ENCODE peak calls at places on chromosome 12, in nine cellular contexts. Y, F, R, X, N, W, Z, G and H are unnamed samples.

GRCh38 chr12:47636908-47637780 is 68.7 kb downstream of the RPAP3 start:
- DNase-seq in Y (no peak), F (peak), R (no peak), X (peak), N (peak), W (no peak), Z (no peak), G (no peak), H (peak)

GRCh38 chr12:131242741-131243496 is 289.2 kb downstream of the ADGRD1 start:
- DNase-seq in Y (no peak), F (no peak), R (no peak), X (peak), N (no peak), W (no peak), Z (peak), G (no peak), H (no peak)

GRCh38 chr12:72836184-72836583 is 564.0 kb downstream of the TRHDE start:
- DNase-seq in Y (no peak), F (no peak), R (no peak), X (no peak), N (no peak), W (no peak), Z (no peak), G (no peak), H (no peak)

GRCh38 chr12:128021561-128021960 is 245.4 kb upstream of the TMEM132C start:
- DNase-seq in Y (no peak), F (no peak), R (no peak), X (no peak), N (no peak), W (no peak), Z (no peak), G (no peak), H (no peak)

GRCh38 chr12:131843527-131843926 is 15.3 kb downstream of the MMP17 start:
- DNase-seq in Y (no peak), F (no peak), R (no peak), X (no peak), N (no peak), W (no peak), Z (no peak), G (no peak), H (no peak)

GRCh38 chr12:14774944-14775651 is 28.2 kb downstream of the WBP11 start:
- DNase-seq in Y (peak), F (peak), R (no peak), X (peak), N (peak), W (peak), Z (no peak), G (peak), H (peak)

GRCh38 chr12:124705545-124706138 is 138.2 kb upstream of the NCOR2 start:
- DNase-seq in Y (no peak), F (no peak), R (no peak), X (no peak), N (no peak), W (no peak), Z (no peak), G (no peak), H (no peak)

GRCh38 chr12:94570161-94570560 is 80.2 kb downstream of the TMCC3 start:
- DNase-seq in Y (peak), F (peak), R (no peak), X (peak), N (no peak), W (no peak), Z (no peak), G (no peak), H (no peak)

GRCh38 chr12:64403708-64404469 is at the start of gene XPOT:
- DNase-seq in Y (peak), F (peak), R (peak), X (peak), N (peak), W (peak), Z (peak), G (peak), H (peak)

GRCh38 chr12:90569685-90570084 is 385.3 kb downstream of the CCER1 start:
- DNase-seq in Y (no peak), F (no peak), R (no peak), X (no peak), N (no peak), W (no peak), Z (no peak), G (no peak), H (no peak)

GRCh38 chr12:126831115-126831514 is 1435.9 kb upstream of the TMEM132C start:
- DNase-seq in Y (no peak), F (no peak), R (no peak), X (no peak), N (no peak), W (no peak), Z (no peak), G (no peak), H (no peak)

GRCh38 chr12:93879476-93880376 is 202.6 kb downstream of the CRADD start:
- DNase-seq in Y (peak), F (peak), R (peak), X (no peak), N (no peak), W (no peak), Z (no peak), G (no peak), H (no peak)

GRCh38 chr12:70402597-70402996 is 36.5 kb downstream of the KCNMB4 start:
- DNase-seq in Y (no peak), F (peak), R (no peak), X (peak), N (no peak), W (no peak), Z (no peak), G (no peak), H (no peak)

GRCh38 chr12:68364893-68365725 is 32.9 kb upstream of the MDM1 start:
- DNase-seq in Y (peak), F (peak), R (peak), X (peak), N (peak), W (peak), Z (peak), G (peak), H (peak)
- H3K4me3 ChIP-seq in Y (peak), F (peak), R (peak), X (no peak), N (peak), W (peak), Z (peak), G (peak), H (peak)

DNA sequence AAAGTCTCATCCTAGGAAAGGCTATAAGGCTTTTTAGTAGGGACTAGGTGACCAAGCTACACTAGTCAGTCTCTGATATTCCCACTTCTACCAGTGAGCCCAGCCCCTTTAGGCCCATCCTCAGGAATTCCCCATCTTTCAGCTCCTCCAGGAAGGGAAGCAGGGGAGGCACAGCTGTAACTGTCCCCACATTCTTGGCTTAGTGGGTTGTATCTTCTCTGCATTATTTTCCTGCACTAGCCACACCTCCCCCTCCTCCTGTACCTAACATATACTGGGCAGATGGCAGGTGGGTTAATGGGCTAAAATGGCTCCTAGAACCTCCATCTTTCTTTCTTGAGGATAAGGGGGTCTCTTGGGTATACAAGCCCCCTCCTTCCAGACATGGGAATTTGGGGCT is 439 bp upstream of the CYP27B1 start:
- DNase-seq in Y (no peak), F (no peak), R (no peak), X (no peak), N (no peak), W (no peak), Z (no peak), G (no peak), H (no peak)
- H3K4me3 ChIP-seq in Y (no peak), F (no peak), R (no peak), X (peak), N (no peak), W (no peak), Z (no peak), G (no peak), H (no peak)

DNA sequence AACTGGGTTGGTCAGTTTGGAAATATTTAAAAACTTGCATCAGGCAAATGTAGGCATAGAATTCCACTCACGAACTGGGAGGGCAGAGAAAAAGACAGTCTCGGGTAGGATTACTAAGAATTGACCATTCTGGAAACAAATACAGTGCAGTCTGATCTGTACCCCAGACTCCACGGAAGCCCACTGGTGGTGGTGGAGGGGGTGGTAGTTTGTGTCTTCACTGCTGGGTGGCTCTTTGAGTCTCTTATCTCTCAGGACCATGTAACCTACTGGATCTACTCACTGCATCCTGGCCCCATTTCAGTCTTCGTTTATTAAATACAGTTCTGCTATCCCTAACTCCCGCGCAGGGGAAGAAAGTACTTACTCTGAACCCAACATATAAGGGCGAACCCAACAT is 1.8 kb downstream of the SLC2A3 start:
- DNase-seq in Y (no peak), F (no peak), R (no peak), X (no peak), N (no peak), W (no peak), Z (peak), G (no peak), H (no peak)
- H3K4me3 ChIP-seq in Y (peak), F (peak), R (peak), X (no peak), N (peak), W (peak), Z (peak), G (peak), H (peak)

DNA sequence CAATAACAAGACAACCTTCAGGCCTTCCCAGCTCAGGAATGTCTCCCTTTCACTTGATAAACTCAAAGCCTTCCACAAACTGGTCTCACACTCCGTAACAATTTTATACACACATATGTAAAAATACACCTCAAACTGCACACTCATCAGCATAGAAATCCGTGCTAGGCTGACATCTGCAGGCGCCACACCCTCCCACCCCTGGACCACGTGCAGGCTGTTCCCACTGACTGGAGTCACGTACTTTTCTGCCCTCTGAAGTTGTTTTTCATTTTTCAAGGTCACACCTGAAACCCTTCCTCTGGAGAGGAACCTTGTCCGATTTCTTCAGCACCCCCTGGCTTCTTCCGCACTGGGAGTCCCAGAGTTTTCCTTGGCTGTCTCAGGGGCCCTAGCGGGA is 27.6 kb downstream of the FBXO21 start:
- DNase-seq in Y (no peak), F (no peak), R (no peak), X (no peak), N (no peak), W (no peak), Z (no peak), G (no peak), H (no peak)
- H3K4me3 ChIP-seq in Y (no peak), F (no peak), R (no peak), X (no peak), N (no peak), W (no peak), Z (no peak), G (no peak), H (no peak)

DNA sequence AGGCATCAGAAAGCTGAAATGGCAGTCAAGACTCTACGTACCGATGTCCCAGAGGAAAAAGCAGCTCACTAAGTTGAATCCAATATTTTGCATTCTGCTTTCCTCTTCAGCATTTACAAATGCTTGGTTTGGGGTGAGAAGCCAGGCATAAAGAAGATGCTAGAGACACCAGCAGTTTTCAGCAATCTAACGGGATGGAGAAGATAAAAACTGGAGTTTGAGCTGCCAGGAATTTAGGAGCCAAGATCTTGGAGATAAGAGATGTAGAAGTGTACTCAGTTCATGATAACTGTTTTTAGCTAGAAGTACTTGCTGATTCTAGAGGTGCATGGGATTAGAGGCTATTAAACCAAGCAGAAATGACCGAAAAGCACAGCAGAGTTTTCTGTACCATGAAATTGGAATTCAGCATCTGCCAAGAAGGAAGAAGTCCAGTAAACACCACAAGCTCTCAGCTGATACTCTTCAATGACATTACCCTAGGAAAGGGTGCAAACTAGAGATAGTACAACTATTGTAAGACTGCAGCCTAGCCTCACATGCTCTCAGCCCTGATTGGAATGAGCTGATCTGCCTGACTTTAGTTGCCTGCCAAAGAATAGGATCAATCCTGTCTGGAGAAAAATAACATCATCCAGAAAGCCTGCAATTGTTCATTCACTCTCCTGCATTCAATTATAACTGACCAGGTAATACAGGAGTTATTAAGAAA is 7.4 kb upstream of the ALDH1L2 start:
- DNase-seq in Y (no peak), F (no peak), R (no peak), X (no peak), N (no peak), W (no peak), Z (no peak), G (no peak), H (no peak)
- H3K4me3 ChIP-seq in Y (no peak), F (no peak), R (no peak), X (peak), N (no peak), W (no peak), Z (no peak), G (no peak), H (no peak)

DNA sequence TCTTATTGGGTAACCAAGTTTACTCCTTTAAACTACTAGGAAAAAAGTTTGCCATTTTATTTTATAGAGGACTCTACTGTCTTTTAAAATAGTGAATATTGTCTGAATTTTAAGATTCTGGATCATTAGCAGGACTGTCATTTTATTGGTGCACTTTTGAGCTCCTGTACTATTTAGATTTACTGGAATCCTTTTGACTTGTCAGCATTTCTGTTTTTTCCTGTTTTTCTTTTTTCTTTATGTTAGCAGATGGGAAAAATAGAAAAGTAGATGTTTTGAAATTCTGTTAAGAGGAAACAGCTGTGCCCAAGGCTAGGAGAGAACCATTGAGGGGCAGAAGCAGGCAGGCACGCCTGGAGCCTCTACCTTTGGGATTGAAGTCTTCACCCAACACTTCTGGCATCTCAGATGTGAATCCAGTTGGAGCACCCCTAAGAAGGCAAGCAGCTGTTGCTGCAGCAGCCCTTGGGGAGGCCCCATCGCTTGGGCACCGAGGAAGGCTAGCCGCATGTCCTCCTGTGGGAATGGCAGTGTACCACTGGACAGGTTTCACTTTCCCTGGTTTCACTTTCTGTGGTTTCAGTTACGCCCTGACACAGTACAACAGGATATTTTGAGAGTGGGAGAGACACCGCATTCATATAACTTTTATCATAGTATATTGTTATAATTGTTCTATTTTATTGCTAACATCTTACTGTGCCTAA is 11.5 kb downstream of the RIMKLB start:
- DNase-seq in Y (no peak), F (no peak), R (no peak), X (no peak), N (no peak), W (no peak), Z (no peak), G (no peak), H (no peak)
- H3K4me3 ChIP-seq in Y (no peak), F (no peak), R (no peak), X (no peak), N (no peak), W (peak), Z (no peak), G (peak), H (no peak)

DNA sequence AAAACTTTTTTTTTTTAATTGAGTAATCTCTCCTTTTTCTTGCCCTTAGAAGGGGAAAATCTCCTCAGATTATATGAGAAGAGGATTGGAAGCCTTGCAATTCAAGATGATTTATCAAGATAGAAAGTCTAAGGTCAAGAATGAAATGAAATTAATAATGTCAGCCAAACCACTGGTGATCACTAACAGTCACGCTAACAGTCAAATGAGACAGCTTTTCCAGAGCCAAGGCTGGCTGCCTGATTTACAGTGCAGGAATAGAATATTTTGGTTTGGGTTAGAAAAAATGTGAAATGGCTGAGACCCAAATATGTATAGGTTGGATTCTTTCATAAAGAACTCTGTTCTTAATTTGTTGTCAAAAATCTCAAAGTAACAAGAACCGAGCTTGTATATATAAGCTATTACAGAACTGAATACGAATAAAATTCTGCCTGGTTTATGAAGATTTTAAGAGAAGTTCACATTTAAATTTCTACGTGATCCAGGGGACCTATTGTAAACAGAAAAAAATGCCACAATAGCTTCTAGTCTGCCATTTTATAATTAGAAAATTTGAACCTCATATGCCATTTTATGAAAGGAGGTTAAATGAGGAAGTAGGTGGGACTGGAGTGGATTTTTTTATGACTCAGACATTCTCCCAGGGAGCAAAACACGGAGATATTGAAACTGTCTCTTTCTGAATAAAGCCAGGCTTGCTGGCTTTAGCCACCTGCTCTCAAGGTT is 204.1 kb downstream of the PPM1H start:
- DNase-seq in Y (peak), F (peak), R (peak), X (peak), N (no peak), W (no peak), Z (no peak), G (no peak), H (no peak)
- H3K4me3 ChIP-seq in Y (peak), F (no peak), R (no peak), X (no peak), N (no peak), W (no peak), Z (no peak), G (no peak), H (no peak)